ENCODE peak calls at places on chromosomes 16 and 17, in ten cellular contexts. L, O, U, P, A, Q, G, E, I and Z are unnamed samples.

GRCh38 chr16:85291302-85292148 is 179.3 kb upstream of the CIBAR2 start:
- DNase-seq in L (no peak), O (no peak), U (no peak), P (peak; percentile 52), A (peak; percentile 75), Q (no peak), G (no peak), E (no peak), I (no peak), Z (no peak)

GRCh38 chr16:46961373-46962353 is 11.8 kb downstream of the DNAJA2 start:
- DNase-seq in L (no peak), O (peak; percentile 31), U (no peak), P (no peak), A (peak; percentile 67), Q (no peak), G (no peak), E (no peak), I (no peak), Z (no peak)

GRCh38 chr17:61018938-61019337 is 341.3 kb downstream of the BCAS3 start:
- DNase-seq in L (no peak), O (no peak), U (no peak), P (no peak), A (no peak), Q (no peak), G (no peak), E (no peak), I (no peak), Z (no peak)

GRCh38 chr17:273994-274832 is 78.4 kb downstream of the RPH3AL start:
- DNase-seq in L (no peak), O (no peak), U (peak; percentile 11), P (no peak), A (no peak), Q (no peak), G (no peak), E (no peak), I (no peak), Z (peak; percentile 22)

GRCh38 chr17:57603978-57604377 is 141.1 kb downstream of the CCDC182 start:
- DNase-seq in L (no peak), O (no peak), U (no peak), P (no peak), A (peak; percentile 76), Q (peak; percentile 27), G (no peak), E (peak; percentile 81), I (peak; percentile 61), Z (no peak)

GRCh38 chr17:75643033-75644017 is 10.1 kb downstream of the SMIM5 start:
- DNase-seq in L (no peak), O (no peak), U (no peak), P (no peak), A (no peak), Q (peak; percentile 74), G (no peak), E (no peak), I (no peak), Z (no peak)

GRCh38 chr17:10718547-10718946 is 11.3 kb downstream of the TMEM220 start:
- DNase-seq in L (no peak), O (no peak), U (no peak), P (no peak), A (no peak), Q (no peak), G (no peak), E (no peak), I (no peak), Z (no peak)

GRCh38 chr17:1709971-1710806 is at the start of gene TLCD2:
- DNase-seq in L (no peak), O (peak; percentile 51), U (peak; percentile 80), P (peak; percentile 77), A (no peak), Q (peak; percentile 77), G (peak; percentile 77), E (no peak), I (no peak), Z (peak; percentile 77)

DNA sequence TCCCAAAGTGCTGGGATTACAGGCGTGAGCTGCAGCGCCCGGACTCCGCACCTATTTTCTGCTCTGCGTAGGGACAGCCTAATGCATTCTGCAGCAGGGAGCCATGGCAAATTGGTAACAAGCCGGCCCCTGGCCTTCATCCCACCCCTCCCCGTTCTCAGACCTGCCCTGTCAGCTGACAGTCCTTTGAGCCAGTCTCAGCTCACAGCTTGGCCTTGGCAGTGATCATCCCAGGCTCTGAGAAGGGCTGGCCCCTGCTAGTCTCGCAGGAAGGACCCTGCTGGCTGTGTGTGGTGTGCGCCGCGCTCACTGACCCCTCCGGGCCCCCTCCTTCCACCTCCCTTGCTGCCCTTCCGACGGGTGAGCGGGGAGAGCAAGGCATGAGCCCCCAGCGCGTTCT is 10.3 kb upstream of the NPTX1 start:
- DNase-seq in L (no peak), O (no peak), U (no peak), P (no peak), A (no peak), Q (no peak), G (no peak), E (no peak), I (no peak), Z (no peak)
- TF ChIP-seq CTCF in L (no peak), O (no peak), U (no peak), P (no peak), A (no peak), Q (no peak), G (no peak), E (no peak), I (no peak), Z (no peak)

GRCh38 chr16:56669840-56670639 is 426 bp downstream of the MT1H start:
- DNase-seq in L (no peak), O (no peak), U (no peak), P (no peak), A (no peak), Q (no peak), G (no peak), E (no peak), I (no peak), Z (no peak)

GRCh38 chr16:56664506-56664905 is 3.4 kb downstream of the MT1G start:
- DNase-seq in L (no peak), O (no peak), U (no peak), P (no peak), A (no peak), Q (no peak), G (no peak), E (no peak), I (no peak), Z (no peak)

GRCh38 chr16:56669005-56669839 is at the start of gene MT1H:
- DNase-seq in L (no peak), O (no peak), U (no peak), P (no peak), A (no peak), Q (no peak), G (no peak), E (no peak), I (no peak), Z (no peak)

GRCh38 chr16:56670640-56670934 is 973 bp downstream of the MT1H start:
- DNase-seq in L (no peak), O (no peak), U (no peak), P (no peak), A (no peak), Q (no peak), G (no peak), E (no peak), I (no peak), Z (no peak)

DNA sequence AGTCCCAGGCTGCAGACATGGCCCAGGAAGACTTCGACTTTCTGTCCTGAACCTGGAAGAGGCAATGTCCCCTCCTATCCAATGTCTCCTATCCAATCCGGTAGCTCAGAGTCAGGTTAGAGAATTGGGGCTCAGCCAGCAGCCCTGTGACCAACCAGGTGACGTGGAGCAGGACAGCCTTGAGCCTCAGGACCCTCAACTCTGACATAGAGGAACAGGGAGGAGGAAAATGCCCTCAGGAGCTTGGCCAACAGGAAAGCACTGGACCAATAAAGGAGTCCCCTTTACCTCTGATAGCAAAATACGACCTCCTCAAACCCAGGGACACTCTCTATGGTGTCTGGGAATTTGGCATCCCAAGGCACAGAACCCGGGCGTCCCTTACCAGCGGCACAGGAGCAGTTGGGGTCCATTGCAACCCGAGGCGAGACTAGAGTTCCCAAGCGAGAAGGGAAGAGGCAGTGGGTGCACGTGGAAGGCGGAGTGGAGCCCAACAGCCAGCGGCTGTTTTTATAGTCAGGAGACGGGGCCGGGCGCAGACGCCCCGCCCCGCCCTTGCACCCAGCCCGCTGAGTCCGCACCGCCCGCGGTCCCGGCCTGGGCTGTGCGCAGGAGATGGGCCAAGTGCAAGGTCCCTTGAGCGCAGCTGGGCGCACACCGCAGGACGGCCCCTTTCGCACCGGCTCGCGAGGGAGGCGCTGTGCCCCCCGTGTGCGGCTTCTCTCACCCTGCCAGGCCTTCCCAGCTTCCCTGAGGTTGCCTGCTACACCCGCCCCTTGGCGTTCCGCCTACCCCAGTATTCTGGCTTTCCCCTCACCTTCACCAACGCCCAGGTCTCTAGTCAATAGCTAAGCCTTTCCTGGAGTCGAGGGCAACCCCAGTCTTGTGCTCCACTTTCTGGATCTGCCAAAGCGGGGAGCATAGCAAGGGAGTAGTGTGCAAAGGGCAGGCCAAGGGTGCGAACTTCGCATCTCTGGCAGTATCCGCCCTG is at the start of gene MT1G:
- DNase-seq in L (no peak), O (no peak), U (no peak), P (peak; percentile 34), A (no peak), Q (no peak), G (no peak), E (no peak), I (no peak), Z (no peak)
- TF ChIP-seq CTCF in L (no peak), O (no peak), U (no peak), P (no peak), A (no peak), Q (no peak), G (no peak), E (no peak), I (no peak), Z (no peak)

GRCh38 chr16:35906440-35906839 is 2447.0 kb downstream of the TP53TG3F start:
- DNase-seq in L (no peak), O (no peak), U (no peak), P (no peak), A (no peak), Q (no peak), G (no peak), E (no peak), I (no peak), Z (no peak)

GRCh38 chr16:35908152-35908551 is 2448.7 kb downstream of the TP53TG3F start:
- DNase-seq in L (no peak), O (no peak), U (no peak), P (no peak), A (no peak), Q (no peak), G (no peak), E (no peak), I (no peak), Z (no peak)

GRCh38 chr16:35909351-35909954 is 2450.0 kb downstream of the TP53TG3F start:
- DNase-seq in L (no peak), O (no peak), U (no peak), P (no peak), A (no peak), Q (no peak), G (no peak), E (no peak), I (no peak), Z (no peak)

GRCh38 chr16:35910409-35910808 is 2451.0 kb downstream of the TP53TG3F start:
- DNase-seq in L (no peak), O (no peak), U (no peak), P (no peak), A (no peak), Q (no peak), G (no peak), E (no peak), I (no peak), Z (no peak)

DNA sequence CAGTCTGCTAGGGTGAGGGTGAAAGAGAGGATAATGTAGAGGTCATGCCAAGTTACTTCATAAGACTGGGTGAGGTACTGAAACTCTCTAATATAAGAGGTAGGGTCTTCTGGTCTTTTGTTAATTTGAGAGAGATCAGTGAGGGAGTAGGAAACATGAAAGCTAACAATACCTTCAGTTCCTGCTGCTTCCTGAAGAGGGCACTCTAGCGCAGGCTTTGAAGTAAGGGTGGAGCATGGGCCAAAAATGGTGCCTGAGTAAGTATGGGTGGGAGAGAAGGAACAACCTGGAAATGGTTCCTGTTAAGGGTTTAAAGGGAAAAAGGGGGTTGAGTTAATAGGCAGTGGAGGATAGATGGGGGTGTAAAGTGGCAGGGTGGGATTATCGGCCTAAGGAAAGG is 2449.5 kb downstream of the TP53TG3F start:
- DNase-seq in L (no peak), O (no peak), U (no peak), P (no peak), A (no peak), Q (no peak), G (no peak), E (no peak), I (no peak), Z (no peak)
- TF ChIP-seq CTCF in L (no peak), O (peak; percentile 14), U (no peak), P (no peak), A (no peak), Q (no peak), G (no peak), E (peak; percentile 33), I (no peak), Z (no peak)

DNA sequence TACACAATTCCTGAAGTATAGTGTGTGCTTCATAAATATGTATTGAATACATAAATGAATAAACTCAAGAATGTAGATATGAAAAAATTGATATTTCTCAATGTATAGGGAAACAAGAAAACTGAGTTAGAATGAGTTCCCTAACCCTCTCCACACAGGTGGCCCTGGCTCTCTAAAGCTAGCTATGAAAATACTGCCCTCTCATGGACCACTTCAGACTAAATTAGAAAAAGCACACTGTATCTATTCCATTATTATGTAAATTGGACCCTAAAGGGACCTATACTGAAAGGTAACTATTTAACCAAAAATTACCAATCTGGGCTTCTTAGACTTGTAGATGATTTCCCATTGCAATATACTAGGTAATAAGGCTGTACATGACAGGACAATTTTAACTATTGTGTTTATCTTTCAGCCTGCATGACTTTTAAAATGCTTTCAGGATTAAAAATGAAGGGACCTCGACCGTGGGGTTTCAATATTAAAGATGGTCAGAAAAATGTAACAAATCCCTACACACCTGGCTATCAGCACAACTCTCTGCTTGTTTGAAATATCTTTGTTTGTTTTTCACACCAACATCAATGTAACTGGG is 672.5 kb upstream of the KIF2B start:
- DNase-seq in L (no peak), O (no peak), U (no peak), P (peak; percentile 10), A (no peak), Q (no peak), G (peak; percentile 2), E (peak; percentile 78), I (no peak), Z (no peak)
- TF ChIP-seq CTCF in L (no peak), O (no peak), U (no peak), P (no peak), A (no peak), Q (no peak), G (no peak), E (peak; percentile 69), I (no peak), Z (no peak)